ENCODE peak calls at places on chromosomes 13 and 19, in seven cellular contexts. C, H, S, J, N, R and K are unnamed samples.

GRCh38 chr13:43934273-43934672 is 54.6 kb downstream of the LACC1 start:
- DNase-seq in N (no peak), J (no peak), H (no peak), R (no peak), C (no peak), S (peak; percentile 46), K (no peak)

GRCh38 chr13:30078059-30078458 is 227.6 kb upstream of the UBL3 start:
- DNase-seq in C (no peak), N (no peak), R (no peak), H (no peak), S (no peak), J (no peak), K (no peak)

GRCh38 chr13:46633416-46633815 is 80.4 kb downstream of the LRCH1 start:
- DNase-seq in S (peak; percentile 11), C (peak; percentile 71), J (no peak), R (no peak), H (no peak), N (no peak), K (peak; percentile 56)

GRCh38 chr13:21717817-21718216 is 46.9 kb downstream of the FGF9 start:
- DNase-seq in N (no peak), C (no peak), S (peak; percentile 18), H (no peak), R (no peak), J (no peak), K (no peak)

GRCh38 chr13:28179974-28180373 is 41.6 kb downstream of the PAN3 start:
- DNase-seq in R (no peak), S (no peak), N (no peak), J (no peak), H (no peak), C (peak; percentile 14), K (no peak)

GRCh38 chr19:27671876-27672275 is 1541.1 kb downstream of the UQCRFS1 start:
- DNase-seq in N (no peak), S (no peak), R (no peak), J (no peak), C (no peak), H (no peak), K (no peak)

GRCh38 chr19:48668761-48669160 is 4.1 kb downstream of the NTN5 start:
- DNase-seq in C (no peak), R (no peak), N (no peak), J (no peak), H (no peak), S (no peak), K (no peak)

GRCh38 chr19:31666126-31666525 is 316.9 kb upstream of the TSHZ3 start:
- DNase-seq in H (no peak), S (no peak), J (no peak), N (no peak), R (no peak), C (no peak), K (no peak)

GRCh38 chr19:46009530-46010510 is 13.0 kb downstream of the PGLYRP1 start:
- DNase-seq in H (peak; percentile 60), C (peak; percentile 70), R (peak; percentile 71), N (peak; percentile 37), S (peak; percentile 71), J (peak; percentile 65), K (peak; percentile 59)

GRCh38 chr13:30564489-30564888 is 53.2 kb upstream of the USPL1 start:
- DNase-seq in N (no peak), C (no peak), R (no peak), J (no peak), S (no peak), H (no peak), K (no peak)

GRCh38 chr13:52010890-52011689 is at the start of gene ATP7B:
- DNase-seq in J (peak; percentile 28), R (peak; percentile 52), H (peak; percentile 24), N (peak; percentile 20), C (no peak), S (no peak), K (peak; percentile 9)

GRCh38 chr13:90683711-90684131 is 663.8 kb upstream of the MIR17HG start:
- DNase-seq in H (no peak), C (peak; percentile 27), R (no peak), S (no peak), N (no peak), J (no peak), K (no peak)

DNA sequence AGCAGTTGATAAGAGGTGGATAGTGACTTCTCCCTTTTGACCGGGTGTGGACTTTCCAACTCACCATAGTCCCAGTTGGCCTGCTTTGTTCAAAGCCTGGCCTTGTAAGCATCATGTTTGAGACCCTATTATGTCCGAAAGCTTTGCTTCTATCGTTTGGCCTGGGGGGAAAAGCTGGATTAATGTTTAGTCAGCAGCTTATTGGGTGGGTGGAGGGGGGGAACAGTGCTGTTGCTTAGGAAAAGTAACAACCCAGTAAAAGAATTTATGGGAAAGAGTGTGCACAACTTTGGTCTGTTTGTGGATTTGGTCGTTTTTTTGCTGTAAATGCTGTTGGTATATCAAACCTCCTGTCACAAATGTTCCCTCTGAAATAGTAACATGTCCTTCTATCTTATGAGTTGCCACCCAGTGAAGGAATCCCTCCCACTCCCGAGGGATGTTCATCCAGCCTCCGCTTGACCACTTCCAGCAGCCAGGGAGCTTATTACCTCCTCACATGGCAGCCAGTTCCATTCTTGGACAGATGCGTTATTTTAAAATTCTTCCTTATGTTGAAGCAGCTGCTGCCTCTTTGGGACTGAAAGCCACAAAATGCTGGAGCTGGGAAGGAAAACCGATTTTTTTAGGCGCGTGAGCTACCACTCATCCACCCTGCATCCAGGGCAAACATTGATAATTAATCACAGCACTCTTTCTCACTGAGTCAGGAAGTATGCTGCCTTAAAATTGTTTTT is 10.5 kb downstream of the SAMD4B start:
- DNase-seq in R (no peak), N (no peak), S (no peak), C (no peak), J (no peak), H (no peak), K (no peak)
- H3K36me3 ChIP-seq in R (peaks cover 51% of the 10 kb centered on the region), N (peaks cover 25% of the 10 kb centered on the region), S (no peaks in the 10 kb centered on the region), C (peaks cover 26% of the 10 kb centered on the region), J (peaks cover 45% of the 10 kb centered on the region), H (no peaks in the 10 kb centered on the region), K (peaks cover 92% of the 10 kb centered on the region)

DNA sequence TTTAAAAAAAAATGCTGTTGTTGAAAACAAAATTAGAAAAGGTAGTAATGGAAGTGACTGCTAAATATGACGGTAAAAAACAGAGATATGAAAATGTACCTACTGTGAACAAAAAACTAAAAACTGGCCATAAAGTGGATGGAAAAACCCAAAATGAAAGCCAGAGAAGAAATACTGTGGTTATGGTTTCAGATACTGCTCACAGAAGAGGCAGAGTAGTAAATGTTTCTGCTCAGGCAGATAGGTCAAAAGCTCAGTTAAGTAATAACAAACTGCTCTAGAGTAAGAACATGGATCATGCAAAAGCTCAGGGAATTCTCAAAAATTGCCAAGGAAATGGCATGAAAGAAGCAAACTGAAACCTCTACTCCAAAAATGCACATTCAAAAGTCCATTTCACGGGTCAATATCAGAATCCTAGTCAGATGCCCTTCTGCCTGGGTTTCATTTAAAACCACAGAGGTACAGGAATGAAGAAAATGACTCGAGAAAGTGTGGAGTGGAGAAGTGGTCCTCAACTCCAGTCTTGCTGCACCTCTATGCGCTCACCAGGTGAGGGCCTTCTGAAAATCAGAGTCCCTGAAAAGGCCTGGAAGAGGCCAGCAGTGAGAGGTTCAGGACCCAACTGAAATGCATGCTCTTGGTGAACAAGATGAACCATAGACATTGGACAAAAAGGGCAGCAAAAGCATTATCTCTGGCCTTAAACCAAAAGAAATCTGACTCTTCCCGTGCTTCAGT is 315.0 kb upstream of the SPRY2 start:
- DNase-seq in C (no peak), H (no peak), S (no peak), N (no peak), R (no peak), J (no peak), K (no peak)
- H3K36me3 ChIP-seq in C (no peaks in the 10 kb centered on the region), H (no peaks in the 10 kb centered on the region), S (no peaks in the 10 kb centered on the region), N (no peaks in the 10 kb centered on the region), R (no peaks in the 10 kb centered on the region), J (no peaks in the 10 kb centered on the region), K (no peaks in the 10 kb centered on the region)

DNA sequence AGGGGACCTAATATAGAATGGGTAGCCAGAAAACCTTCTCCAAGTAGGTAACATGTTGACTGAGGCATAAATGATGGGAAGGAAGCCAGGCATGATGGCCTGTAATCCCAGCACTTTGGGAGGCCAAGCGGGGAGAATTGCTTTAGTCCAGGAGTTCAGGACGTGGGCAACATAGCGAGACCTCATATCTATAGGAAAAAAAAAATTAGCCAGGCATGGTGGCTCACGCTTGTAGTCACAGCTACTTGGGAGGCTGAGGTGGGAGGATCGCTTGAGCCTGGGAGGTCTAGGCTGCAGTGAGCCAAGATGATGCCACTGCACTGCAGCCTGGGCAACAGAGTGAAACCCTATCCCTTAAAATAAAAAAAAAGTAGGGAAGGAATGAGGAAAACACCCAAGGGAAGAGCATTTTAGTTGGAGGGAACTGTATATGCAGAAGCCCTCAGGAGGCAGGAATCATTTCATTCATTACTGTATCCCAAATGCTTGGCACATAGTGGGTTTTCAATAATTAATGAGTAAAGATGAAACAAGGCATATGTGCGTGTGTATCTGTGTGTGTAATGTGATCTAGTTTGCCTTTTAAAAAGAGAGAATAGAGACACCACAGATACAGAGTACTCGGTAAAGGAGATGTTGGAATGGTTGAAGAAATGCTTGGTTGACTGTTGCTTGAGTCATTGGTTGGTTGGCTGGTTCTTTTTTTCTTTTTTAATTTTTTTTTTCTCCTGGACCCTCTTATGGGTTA is 2.2 kb upstream of the NUP62 start:
- DNase-seq in H (no peak), N (no peak), S (no peak), C (no peak), R (no peak), J (no peak), K (no peak)
- H3K36me3 ChIP-seq in H (no peaks in the 10 kb centered on the region), N (peaks cover 14% of the 10 kb centered on the region), S (peaks cover 33% of the 10 kb centered on the region), C (peaks cover 9% of the 10 kb centered on the region), R (no peaks in the 10 kb centered on the region), J (peaks cover 17% of the 10 kb centered on the region), K (peaks cover 40% of the 10 kb centered on the region)

GRCh38 chr19:37165635-37166034 is 6.9 kb downstream of the ZNF585A start:
- DNase-seq in H (no peak), R (no peak), S (no peak), C (no peak), J (no peak), N (no peak), K (no peak)

GRCh38 chr19:37160153-37160552 is 12.3 kb downstream of the ZNF585A start:
- DNase-seq in R (no peak), J (no peak), C (no peak), H (no peak), N (no peak), S (no peak), K (no peak)
- H3K36me3 ChIP-seq in R (peaks cover 20% of the 10 kb centered on the region), J (peaks cover 4% of the 10 kb centered on the region), C (no peaks in the 10 kb centered on the region), H (no peaks in the 10 kb centered on the region), N (peaks cover 2% of the 10 kb centered on the region), S (no peaks in the 10 kb centered on the region), K (peaks cover 3% of the 10 kb centered on the region)

GRCh38 chr19:53103903-53104203 is 631 bp upstream of the ZNF160 start:
- DNase-seq in R (no peak), J (no peak), S (no peak), N (no peak), H (no peak), C (no peak), K (no peak)

GRCh38 chr19:53112286-53112685 is 9.1 kb upstream of the ZNF160 start:
- DNase-seq in H (no peak), R (no peak), N (no peak), C (no peak), J (no peak), S (peak; percentile 31), K (no peak)

GRCh38 chr19:53109527-53109926 is 6.3 kb upstream of the ZNF160 start:
- DNase-seq in J (no peak), R (no peak), S (no peak), C (no peak), N (no peak), H (no peak), K (no peak)
- H3K36me3 ChIP-seq in J (no peaks in the 10 kb centered on the region), R (peaks cover 37% of the 10 kb centered on the region), S (peaks cover 14% of the 10 kb centered on the region), C (peaks cover 2% of the 10 kb centered on the region), N (no peaks in the 10 kb centered on the region), H (no peaks in the 10 kb centered on the region), K (no peaks in the 10 kb centered on the region)